ENCODE peak calls at places on chromosomes 13 and 19, in six cellular contexts. Y, O, L, Q, T and N are unnamed samples. For H3K4me1 and H3K36me3, the result is how much of the 10 kb centered on the place peaks cover.

GRCh38 chr13:45292176-45292575 is 48.8 kb downstream of the TPT1 start:
- DNase-seq in Y (no peak), O (peak), L (no peak), Q (peak), T (peak), N (no peak)

GRCh38 chr13:67769987-67770341 is 539.8 kb upstream of the PCDH9 start:
- DNase-seq in Y (no peak), O (no peak), L (no peak), Q (no peak), T (no peak), N (no peak)

GRCh38 chr13:77306458-77306857 is 20.4 kb downstream of the MYCBP2 start:
- DNase-seq in Y (peak), O (no peak), L (no peak), Q (no peak), T (no peak), N (no peak)

GRCh38 chr13:43686557-43686956 is 100.2 kb downstream of the ENOX1 start:
- DNase-seq in Y (peak), O (no peak), L (no peak), Q (peak), T (peak), N (no peak)

GRCh38 chr13:74243637-74244526 is 109.7 kb upstream of the KLF12 start:
- DNase-seq in Y (no peak), O (no peak), L (no peak), Q (peak), T (peak), N (no peak)

GRCh38 chr13:43057653-43058317 is 34.4 kb downstream of the DNAJC15 start:
- DNase-seq in Y (peak), O (peak), L (no peak), Q (peak), T (no peak), N (no peak)

GRCh38 chr19:55070755-55071502 is 4.7 kb upstream of the EPS8L1 start:
- DNase-seq in Y (no peak), O (no peak), L (peak), Q (peak), T (peak), N (no peak)

GRCh38 chr19:58466760-58467589 is at the start of gene ZNF324:
- DNase-seq in Y (peak), O (peak), L (peak), Q (peak), T (peak), N (peak)

GRCh38 chr13:64756621-64757020 is 2473.5 kb downstream of the PCDH9 start:
- DNase-seq in Y (no peak), O (no peak), L (no peak), Q (peak), T (no peak), N (no peak)

GRCh38 chr13:29704648-29705047 is 109.2 kb upstream of the SLC7A1 start:
- DNase-seq in Y (peak), O (peak), L (no peak), Q (peak), T (peak), N (no peak)

GRCh38 chr19:3644351-3645066 is 17.9 kb upstream of the CACTIN start:
- DNase-seq in Y (no peak), O (no peak), L (peak), Q (peak), T (peak), N (no peak)

GRCh38 chr13:99590519-99591011 is 89.3 kb downstream of the TM9SF2 start:
- DNase-seq in Y (no peak), O (no peak), L (no peak), Q (peak), T (peak), N (no peak)

GRCh38 chr13:33092422-33092987 is 76.3 kb downstream of the KL start:
- DNase-seq in Y (no peak), O (no peak), L (no peak), Q (no peak), T (no peak), N (no peak)

GRCh38 chr13:33050161-33050560 is 33.9 kb downstream of the KL start:
- DNase-seq in Y (no peak), O (no peak), L (no peak), Q (peak), T (peak), N (no peak)

GRCh38 chr13:108859202-108860012 is 230.0 kb downstream of the MYO16 start:
- DNase-seq in Y (peak), O (no peak), L (no peak), Q (peak), T (peak), N (no peak)

GRCh38 chr13:45242070-45242469 is 41.2 kb upstream of the KCTD4 start:
- DNase-seq in Y (no peak), O (no peak), L (no peak), Q (peak), T (peak), N (no peak)

GRCh38 chr19:7739211-7739752 is 7.4 kb upstream of the CLEC4G start:
- DNase-seq in Y (no peak), O (no peak), L (no peak), Q (no peak), T (no peak), N (no peak)

GRCh38 chr13:46565808-46566750 is 13.1 kb downstream of the LRCH1 start:
- DNase-seq in Y (no peak), O (no peak), L (no peak), Q (no peak), T (no peak), N (no peak)

GRCh38 chr13:46562581-46562980 is 9.6 kb downstream of the LRCH1 start:
- DNase-seq in Y (no peak), O (no peak), L (no peak), Q (no peak), T (no peak), N (no peak)

GRCh38 chr13:46559272-46559805 is 6.4 kb downstream of the LRCH1 start:
- DNase-seq in Y (no peak), O (no peak), L (no peak), Q (peak), T (peak), N (no peak)

GRCh38 chr13:46561691-46562090 is 8.7 kb downstream of the LRCH1 start:
- DNase-seq in Y (no peak), O (no peak), L (no peak), Q (peak), T (no peak), N (no peak)

GRCh38 chr13:46562152-46562551 is 9.2 kb downstream of the LRCH1 start:
- DNase-seq in Y (no peak), O (no peak), L (no peak), Q (peak), T (no peak), N (no peak)
- H3K4me1 ChIP-seq in Y (under half), O (under half), L (under half), Q (under half), T (under half), N (under half)

GRCh38 chr19:50510700-50511068 is 307 bp downstream of the JOSD2 start:
- DNase-seq in Y (peak), O (no peak), L (no peak), Q (no peak), T (no peak), N (no peak)
- H3K9ac ChIP-seq in Y (peak), O (peak), L (peak), Q (peak), T (peak), N (peak)

DNA sequence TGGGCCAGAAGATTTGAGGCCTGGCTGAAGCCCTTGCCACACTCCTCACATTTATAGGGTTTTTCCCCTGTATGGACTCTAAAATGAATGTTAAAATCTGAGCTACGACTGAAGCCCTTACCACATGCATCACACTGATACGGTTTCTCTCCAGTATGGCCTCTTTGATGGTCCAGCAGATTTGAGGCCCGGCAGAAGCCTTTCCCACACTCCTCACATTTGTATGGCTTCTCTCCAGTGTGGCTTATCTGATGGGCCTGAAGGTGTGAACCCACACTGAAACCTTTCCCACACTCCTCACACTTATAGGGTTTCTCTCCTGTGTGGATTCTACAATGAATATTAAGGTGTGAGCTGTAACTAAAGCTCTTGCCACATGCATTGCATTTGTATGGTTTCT is 21.0 kb downstream of the ZNF45 start:
- DNase-seq in Y (peak), O (no peak), L (no peak), Q (no peak), T (no peak), N (no peak)
- H3K36me3 ChIP-seq in Y (under half), O (half or more), L (under half), Q (under half), T (half or more), N (under half)

GRCh38 chr13:50589651-50590054 is 253.8 kb downstream of the DLEU7 start:
- DNase-seq in Y (no peak), O (no peak), L (no peak), Q (peak), T (peak), N (no peak)

GRCh38 chr13:50587122-50587521 is 256.4 kb downstream of the DLEU7 start:
- DNase-seq in Y (no peak), O (no peak), L (no peak), Q (no peak), T (no peak), N (no peak)

GRCh38 chr13:50587839-50588373 is 255.6 kb downstream of the DLEU7 start:
- DNase-seq in Y (no peak), O (no peak), L (no peak), Q (no peak), T (no peak), N (no peak)

GRCh38 chr13:50589139-50589538 is 254.4 kb downstream of the DLEU7 start:
- DNase-seq in Y (no peak), O (no peak), L (no peak), Q (peak), T (peak), N (no peak)

DNA sequence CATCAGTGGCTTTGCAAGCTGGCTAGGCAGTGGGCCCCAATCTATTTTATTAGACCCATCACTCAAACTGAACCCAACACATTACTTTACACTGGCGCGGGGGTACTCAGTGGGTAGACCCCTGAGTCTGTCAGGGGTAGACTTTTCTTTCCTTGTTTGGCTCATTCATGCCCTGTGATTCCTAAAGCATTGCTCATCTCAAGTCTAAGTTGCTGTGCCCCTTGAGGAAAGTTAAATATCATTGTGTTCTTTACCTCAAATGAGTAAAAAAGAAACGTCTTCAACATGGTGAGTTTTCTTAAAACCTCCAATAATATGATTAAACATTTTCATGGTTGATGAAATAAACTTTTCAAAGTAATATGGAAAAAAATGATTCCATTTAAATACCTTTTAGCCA is 254.8 kb downstream of the DLEU7 start:
- DNase-seq in Y (no peak), O (no peak), L (no peak), Q (peak), T (peak), N (no peak)
- H3K4me1 ChIP-seq in Y (under half), O (under half), L (under half), Q (under half), T (half or more), N (under half)

GRCh38 chr19:13507053-13507611 is 853 bp upstream of the CACNA1A start:
- DNase-seq in Y (peak), O (peak), L (no peak), Q (peak), T (peak), N (no peak)
- H3K9ac ChIP-seq in Y (no peak), O (no peak), L (no peak), Q (no peak), T (peak), N (no peak)

GRCh38 chr13:24491853-24492252 is 20.7 kb downstream of the PARP4 start:
- DNase-seq in Y (no peak), O (no peak), L (no peak), Q (no peak), T (no peak), N (no peak)
- H3K36me3 ChIP-seq in Y (under half), O (half or more), L (under half), Q (under half), T (half or more), N (under half)

DNA sequence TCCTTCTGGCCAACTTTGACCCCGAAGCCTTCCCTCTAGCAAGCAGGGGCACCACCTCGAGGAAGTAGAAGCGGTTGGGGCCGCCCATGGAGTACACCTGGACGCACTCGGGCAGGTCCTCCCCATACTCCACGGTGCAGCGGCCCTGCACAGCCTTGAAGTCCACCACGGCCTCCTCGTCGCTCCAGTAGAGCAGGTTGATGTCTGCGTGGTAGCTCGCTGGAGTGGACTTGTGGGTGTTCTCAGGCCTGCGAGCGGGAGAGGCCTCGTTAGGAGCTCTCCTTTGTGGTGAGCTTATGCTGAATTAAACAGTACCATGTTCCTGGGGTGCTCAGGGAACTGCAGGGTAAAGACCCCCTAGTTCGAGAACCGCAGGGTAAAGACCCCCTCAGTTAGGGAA is 22.3 kb upstream of the EIF3G start:
- DNase-seq in Y (no peak), O (no peak), L (no peak), Q (no peak), T (no peak), N (no peak)
- H3K4me1 ChIP-seq in Y (under half), O (under half), L (under half), Q (under half), T (under half), N (under half)

GRCh38 chr19:40810160-40810559 is 11.2 kb downstream of the EGLN2 start:
- DNase-seq in Y (no peak), O (peak), L (no peak), Q (no peak), T (no peak), N (no peak)
- H3K9ac ChIP-seq in Y (no peak), O (peak), L (no peak), Q (no peak), T (peak), N (no peak)

GRCh38 chr19:35264281-35265125 is 4.3 kb upstream of the USF2 start:
- DNase-seq in Y (no peak), O (peak), L (no peak), Q (no peak), T (no peak), N (peak)
- H3K36me3 ChIP-seq in Y (under half), O (half or more), L (under half), Q (under half), T (under half), N (under half)

GRCh38 chr13:110404321-110404720 is 97.2 kb downstream of the COL4A2 start:
- DNase-seq in Y (no peak), O (no peak), L (no peak), Q (no peak), T (no peak), N (no peak)
- H3K4me1 ChIP-seq in Y (under half), O (under half), L (under half), Q (half or more), T (half or more), N (under half)